ENCODE peak calls at places on chromosomes 6 and 20, in five cellular contexts. F is neuronal stem cell, B is H1, T is H9, W is trophoblast cell. R is an unnamed sample.

GRCh38 chr6:170284866-170285469 is 5.9 kb downstream of the DLL1 start:
- DNase-seq in F (no peak), B (no peak), T (no peak), W (no peak), R (no peak)

GRCh38 chr6:1770435-1770843 is 160.7 kb downstream of the FOXC1 start:
- DNase-seq in F (no peak), B (no peak), T (no peak), W (no peak), R (no peak)

GRCh38 chr6:130968486-130968885 is 94.6 kb downstream of the EPB41L2 start:
- DNase-seq in F (no peak), B (no peak), T (no peak), W (no peak), R (no peak)

GRCh38 chr6:69022991-69023390 is 387.9 kb downstream of the ADGRB3 start:
- DNase-seq in F (no peak), B (no peak), T (no peak), W (no peak), R (peak)

GRCh38 chr6:96900873-96901272 is 3.2 kb upstream of the NDUFAF4 start:
- DNase-seq in F (no peak), B (no peak), T (no peak), W (no peak), R (no peak)

GRCh38 chr6:107020239-107020638 is 7.8 kb upstream of the MTRES1 start:
- DNase-seq in F (no peak), B (no peak), T (no peak), W (no peak), R (no peak)

GRCh38 chr6:14757414-14757813 is 488.5 kb upstream of the JARID2 start:
- DNase-seq in F (no peak), B (no peak), T (no peak), W (no peak), R (no peak)

GRCh38 chr6:141986457-141986856 is 146.3 kb upstream of the GJE1 start:
- DNase-seq in F (peak), B (no peak), T (no peak), W (no peak), R (no peak)

GRCh38 chr6:52013035-52013434 is 74.4 kb downstream of the PKHD1 start:
- DNase-seq in F (no peak), B (no peak), T (no peak), W (no peak), R (no peak)

GRCh38 chr20:47971321-47971781 is 186.1 kb upstream of the SULF2 start:
- DNase-seq in F (no peak), B (no peak), T (no peak), W (no peak), R (no peak)

GRCh38 chr6:143232849-143233248 is 172.2 kb downstream of the AIG1 start:
- DNase-seq in F (peak), B (peak), T (peak), W (peak), R (peak)

GRCh38 chr20:33299111-33299603 is 16.1 kb downstream of the BPIFB1 start:
- DNase-seq in F (peak), B (peak), T (peak), W (peak), R (peak)

GRCh38 chr6:90338409-90338808 is 41.8 kb upstream of the BACH2 start:
- DNase-seq in F (no peak), B (no peak), T (no peak), W (peak), R (peak)

GRCh38 chr6:98836962-98837944 is 2.9 kb downstream of the POU3F2 start:
- DNase-seq in F (peak), B (no peak), T (no peak), W (no peak), R (no peak)

GRCh38 chr6:130913119-130913518 is 85.9 kb downstream of the SMLR1 start:
- DNase-seq in F (no peak), B (no peak), T (no peak), W (no peak), R (no peak)

GRCh38 chr6:162443101-162443500 is 284.5 kb downstream of the PRKN start:
- DNase-seq in F (no peak), B (no peak), T (no peak), W (no peak), R (no peak)

GRCh38 chr6:1678201-1678600 is 68.5 kb downstream of the FOXC1 start:
- DNase-seq in F (no peak), B (no peak), T (no peak), W (no peak), R (no peak)

GRCh38 chr6:149913085-149913484 is 9.8 kb downstream of the RAET1G start:
- DNase-seq in F (no peak), B (no peak), T (no peak), W (no peak), R (no peak)

GRCh38 chr6:41689171-41690008 is 46.0 kb downstream of the TFEB start:
- DNase-seq in F (no peak), B (no peak), T (no peak), W (no peak), R (peak)

GRCh38 chr20:15802020-15802419 is 771.2 kb downstream of the KIF16B start:
- DNase-seq in F (no peak), B (no peak), T (no peak), W (no peak), R (no peak)

GRCh38 chr20:58511364-58511763 is 3.8 kb downstream of the APCDD1L start:
- DNase-seq in F (no peak), B (no peak), T (no peak), W (peak), R (peak)

GRCh38 chr6:54285595-54285994 is 22.6 kb upstream of the TINAG start:
- DNase-seq in F (no peak), B (no peak), T (no peak), W (no peak), R (no peak)

GRCh38 chr6:41546475-41546865 is 289 bp downstream of the FOXP4 start:
- DNase-seq in F (no peak), B (no peak), T (no peak), W (peak), R (no peak)

GRCh38 chr20:7703436-7703835 is 236.8 kb downstream of the HAO1 start:
- DNase-seq in F (no peak), B (no peak), T (no peak), W (no peak), R (no peak)

GRCh38 chr20:59004493-59004762 is 2.6 kb downstream of the CTSZ start:
- DNase-seq in F (no peak), B (no peak), T (no peak), W (no peak), R (no peak)

GRCh38 chr20:60851826-60852704 is 400.0 kb upstream of the CDH4 start:
- DNase-seq in F (peak), B (peak), T (peak), W (no peak), R (peak)
- H3K4ac ChIP-seq in F (no peak), B (no peak), T (no peak), W (no peak), R (no peak)

GRCh38 chr6:45445364-45445748 is 67.6 kb upstream of the SUPT3H start:
- DNase-seq in F (no peak), B (no peak), T (no peak), W (no peak), R (no peak)

GRCh38 chr6:45447005-45447404 is 69.3 kb upstream of the SUPT3H start:
- DNase-seq in F (no peak), B (no peak), T (no peak), W (no peak), R (no peak)

GRCh38 chr6:45448417-45449389 is 71.0 kb upstream of the SUPT3H start:
- DNase-seq in F (no peak), B (no peak), T (no peak), W (no peak), R (peak)

GRCh38 chr6:45447721-45448120 is 70.0 kb upstream of the SUPT3H start:
- DNase-seq in F (no peak), B (no peak), T (no peak), W (no peak), R (no peak)

GRCh38 chr6:45445749-45446454 is 68.2 kb upstream of the SUPT3H start:
- DNase-seq in F (peak), B (no peak), T (peak), W (peak), R (peak)
- H2AK5ac ChIP-seq in F (no peak), B (no peak), T (no peak), W (no peak), R (no peak)

DNA sequence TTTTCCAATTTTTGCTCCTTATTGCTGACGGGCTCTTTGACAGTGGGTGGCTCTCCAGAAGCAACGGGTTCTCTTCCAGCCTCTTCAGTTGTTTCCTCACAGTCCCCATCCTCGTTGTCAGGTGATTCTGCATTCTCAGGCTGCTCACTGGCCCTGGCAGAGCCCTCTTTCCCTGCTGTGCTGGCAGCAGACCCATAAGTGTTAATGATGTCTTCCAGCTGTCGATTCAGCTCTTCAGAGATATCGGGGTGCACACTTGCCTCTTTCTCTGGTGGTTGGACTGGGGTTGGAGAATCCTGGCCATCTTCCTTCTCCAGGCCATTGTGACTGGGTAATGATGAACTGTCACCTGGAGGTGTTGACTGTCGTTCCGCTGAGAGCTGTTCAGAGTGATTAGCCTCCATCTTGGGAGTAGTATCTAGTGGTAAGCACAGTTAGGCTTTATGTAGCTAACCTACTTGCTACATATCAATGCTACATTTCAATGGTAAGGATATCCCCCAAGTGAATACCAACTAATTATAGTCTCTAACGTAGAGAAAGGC is 3.2 kb downstream of the TXLNB start:
- DNase-seq in F (no peak), B (no peak), T (no peak), W (no peak), R (no peak)
- H2BK12ac ChIP-seq in F (no peak), B (no peak), T (no peak), W (no peak), R (no peak)

DNA sequence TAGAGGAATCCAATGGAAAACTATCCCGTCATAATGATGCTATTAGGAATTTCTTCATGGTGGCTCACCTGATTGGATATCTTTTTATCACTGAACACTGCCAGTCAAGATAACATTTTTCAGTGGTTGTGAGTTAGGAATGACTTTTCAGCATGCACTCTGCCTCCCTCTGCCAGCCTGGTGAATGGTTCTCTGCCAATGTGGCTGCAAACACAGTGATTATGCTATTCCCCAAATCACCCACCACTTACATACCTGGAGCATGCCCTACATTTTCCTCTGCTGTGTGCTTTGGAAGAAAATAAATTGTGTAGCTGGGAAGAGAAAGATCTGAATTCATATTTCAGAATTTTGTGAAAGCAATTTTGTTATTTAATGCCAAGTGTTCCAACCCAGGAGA is 102.6 kb upstream of the LAMP5 start:
- DNase-seq in F (no peak), B (no peak), T (no peak), W (no peak), R (no peak)
- H3K4ac ChIP-seq in F (no peak), B (no peak), T (no peak), W (no peak), R (no peak)

DNA sequence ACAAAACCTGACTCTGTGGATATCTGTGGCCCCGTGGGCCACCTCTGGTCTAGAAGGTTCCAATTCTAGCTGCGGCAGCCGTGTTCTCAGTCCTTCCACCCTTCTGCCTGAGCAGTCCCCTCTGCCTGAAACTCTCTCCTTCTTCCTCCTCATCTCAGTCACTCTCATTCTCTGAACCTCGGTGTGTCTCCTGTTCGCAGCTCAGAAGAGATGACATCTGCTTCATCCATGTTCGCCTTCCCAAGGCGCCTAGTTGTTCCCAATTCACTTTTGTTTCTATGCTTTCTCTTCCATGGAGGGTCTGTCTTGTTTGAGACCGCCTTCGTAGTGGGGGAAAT is 95.5 kb downstream of the CEBPB start:
- DNase-seq in F (no peak), B (no peak), T (no peak), W (no peak), R (no peak)
- H2AK5ac ChIP-seq in F (no peak), B (no peak), T (no peak), W (no peak), R (peak)

DNA sequence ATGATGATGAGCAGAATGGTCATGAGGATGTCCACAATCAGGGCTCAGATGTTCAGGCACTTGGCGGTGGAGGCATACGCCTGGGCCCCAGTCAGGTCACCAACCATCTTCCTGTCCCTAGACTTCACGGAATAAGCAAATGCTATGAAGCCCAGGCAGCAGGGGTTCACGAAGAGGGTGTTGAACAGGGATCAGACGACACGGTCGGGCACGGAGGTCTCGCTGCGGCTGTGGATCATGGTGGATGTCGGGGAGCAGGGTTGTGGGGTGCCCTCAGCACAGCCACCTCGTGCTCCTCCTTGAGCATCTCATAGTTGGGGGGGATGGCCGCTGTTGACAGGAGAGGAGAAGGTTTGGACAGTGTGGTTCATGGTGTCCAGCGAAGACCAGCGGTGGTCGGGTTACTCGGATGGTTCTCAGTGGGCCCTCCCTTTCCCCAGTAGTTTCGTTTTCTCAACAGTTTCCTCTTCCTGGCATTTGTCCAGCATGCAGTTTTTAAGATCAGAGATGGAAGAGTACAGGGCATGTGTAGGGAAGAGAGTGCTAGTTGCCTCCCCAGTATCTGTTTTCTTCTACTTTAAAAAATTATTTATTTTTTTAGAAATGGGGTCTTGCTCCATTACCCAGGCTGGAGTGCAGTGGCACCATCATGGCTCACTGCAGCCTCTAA is 20.3 kb upstream of the SPDEF start:
- DNase-seq in F (no peak), B (no peak), T (no peak), W (no peak), R (peak)
- H2BK12ac ChIP-seq in F (no peak), B (peak), T (no peak), W (no peak), R (no peak)

R was measured in mesenchymal stem cell.